ENCODE peak calls at places on chromosomes 7 and 10, in five cellular contexts. W is hepatocyte, U is coronary artery, Y is cardiac muscle cell, Z is AG04450. A is an unnamed sample.

GRCh38 chr10:80290474-80291220 is 1.2 kb upstream of the MAT1A start:
- DNase-seq in W (peak), Z (no peak), U (no peak), Y (no peak), A (no peak)

GRCh38 chr7:100475549-100475948 is 3.5 kb downstream of the TSC22D4 start:
- DNase-seq in Y (no peak), W (peak), U (peak), Z (no peak), A (no peak)

GRCh38 chr10:24363070-24363469 is 154.1 kb downstream of the KIAA1217 start:
- DNase-seq in Z (no peak), W (no peak), Y (peak), U (no peak), A (peak)

GRCh38 chr7:77954773-77955562 is 156.4 kb downstream of the PHTF2 start:
- DNase-seq in W (no peak), Y (peak), U (no peak), Z (peak), A (peak)

GRCh38 chr10:73448384-73448783 is 15.0 kb upstream of the MSS51 start:
- DNase-seq in U (no peak), Z (no peak), W (no peak), Y (peak), A (no peak)

GRCh38 chr7:150321788-150322113 is 1.4 kb upstream of the LRRC61 start:
- DNase-seq in W (no peak), U (peak), Y (no peak), Z (no peak), A (no peak)

GRCh38 chr7:2805213-2806003 is 38.7 kb downstream of the GNA12 start:
- DNase-seq in Y (peak), Z (no peak), U (peak), W (peak), A (no peak)

GRCh38 chr7:84274029-84274638 is 79.5 kb upstream of the SEMA3A start:
- DNase-seq in W (no peak), U (no peak), Y (peak), Z (no peak), A (peak)

GRCh38 chr10:74705361-74705980 is 120.9 kb upstream of the KAT6B start:
- DNase-seq in W (no peak), Y (no peak), Z (no peak), U (no peak), A (no peak)

GRCh38 chr10:114471906-114472873 is 67.9 kb upstream of the AFAP1L2 start:
- DNase-seq in W (peak), U (no peak), Z (no peak), Y (no peak), A (no peak)

GRCh38 chr10:126944191-126944590 is 39.0 kb downstream of the DOCK1 start:
- DNase-seq in Y (no peak), Z (no peak), U (no peak), W (no peak), A (no peak)

GRCh38 chr7:75596727-75597614 is 104.9 kb downstream of the SPDYE5 start:
- DNase-seq in Z (no peak), Y (no peak), W (no peak), U (no peak), A (peak)

GRCh38 chr7:74477188-74477587 is 23.5 kb downstream of the GTF2IRD1 start:
- DNase-seq in U (no peak), Z (no peak), Y (no peak), W (no peak), A (no peak)

GRCh38 chr10:98340946-98341345 is 73.0 kb upstream of the LOXL4 start:
- DNase-seq in Z (no peak), U (no peak), W (no peak), Y (peak), A (peak)

GRCh38 chr7:13077466-13077865 is 390.0 kb downstream of the ARL4A start:
- DNase-seq in U (no peak), W (no peak), Y (peak), Z (no peak), A (peak)

GRCh38 chr7:105926131-105926530 is 36.9 kb upstream of the CDHR3 start:
- DNase-seq in Y (no peak), Z (no peak), W (no peak), U (no peak), A (no peak)

GRCh38 chr10:76583711-76584161 is 1053.9 kb downstream of the KCNMA1 start:
- DNase-seq in W (peak), U (no peak), Z (peak), Y (peak), A (peak)

GRCh38 chr7:156823441-156823840 is 69.5 kb downstream of the LMBR1 start:
- DNase-seq in Z (no peak), Y (peak), U (no peak), W (no peak), A (peak)

GRCh38 chr10:71547290-71547689 is 150.6 kb downstream of the CDH23 start:
- DNase-seq in Y (no peak), W (no peak), U (no peak), Z (no peak), A (peak)

GRCh38 chr10:124728071-124728829 is 15.9 kb downstream of the FAM53B start:
- DNase-seq in Z (no peak), U (no peak), Y (peak), W (no peak), A (peak)

GRCh38 chr7:43148161-43148731 is 35.8 kb downstream of the HECW1 start:
- DNase-seq in W (no peak), U (no peak), Z (no peak), Y (no peak), A (peak)

GRCh38 chr10:5448333-5449048 is 36.1 kb downstream of the NET1 start:
- DNase-seq in W (peak), U (no peak), Z (no peak), Y (no peak), A (no peak)

GRCh38 chr7:2814682-2815522 is 29.2 kb downstream of the GNA12 start:
- DNase-seq in U (peak), Y (no peak), W (peak), Z (no peak), A (peak)

GRCh38 chr10:70912556-70912955 is 24.2 kb upstream of the PCBD1 start:
- DNase-seq in W (no peak), U (no peak), Y (no peak), Z (no peak), A (no peak)

GRCh38 chr7:13907824-13908223 is 81.6 kb downstream of the ETV1 start:
- DNase-seq in Y (no peak), W (no peak), Z (no peak), U (no peak), A (no peak)

GRCh38 chr7:32524631-32525030 is 29.3 kb downstream of the AVL9 start:
- DNase-seq in Y (no peak), U (no peak), Z (no peak), W (no peak), A (no peak)

GRCh38 chr10:36271631-36272340 is 629.7 kb upstream of the FZD8 start:
- DNase-seq in U (no peak), Z (no peak), Y (no peak), W (no peak), A (no peak)

GRCh38 chr7:98291717-98292116 is 10.2 kb downstream of the BRI3 start:
- DNase-seq in W (peak), U (no peak), Y (no peak), Z (no peak), A (no peak)

GRCh38 chr10:110989016-110989415 is 69.6 kb downstream of the SHOC2 start:
- DNase-seq in Z (no peak), Y (no peak), W (no peak), U (no peak), A (peak)

GRCh38 chr10:7085147-7085912 is 325.5 kb downstream of the SFMBT2 start:
- DNase-seq in U (no peak), W (no peak), Z (no peak), Y (no peak), A (no peak)

GRCh38 chr7:22576941-22577927 is 77.2 kb upstream of the STEAP1B start:
- DNase-seq in U (no peak), Y (peak), W (peak), Z (peak), A (peak)

GRCh38 chr10:85648279-85648754 is 718.3 kb downstream of the GRID1 start:
- DNase-seq in Y (no peak), U (no peak), Z (no peak), W (peak), A (peak)

GRCh38 chr10:96910488-96911395 is 78.6 kb downstream of the LCOR start:
- DNase-seq in W (peak), Z (no peak), Y (peak), U (no peak), A (peak)

GRCh38 chr10:4663162-4663992 is 162.6 kb upstream of the AKR1E2 start:
- DNase-seq in W (peak), Y (peak), Z (peak), U (peak), A (peak)

GRCh38 chr7:95691464-95691863 is 80.9 kb upstream of the DYNC1I1 start:
- DNase-seq in W (no peak), U (no peak), Z (no peak), Y (no peak), A (no peak)

GRCh38 chr7:154587812-154588211 is 415.1 kb downstream of the PAXIP1 start:
- DNase-seq in W (no peak), Y (no peak), Z (no peak), U (no peak), A (no peak)

GRCh38 chr7:91089382-91089963 is 174.8 kb upstream of the FZD1 start:
- DNase-seq in Y (peak), Z (no peak), U (no peak), W (peak), A (peak)
- H3K4me3 ChIP-seq in Y (no peak), Z (no peak), U (peak), W (no peak), A (peak)

GRCh38 chr10:104349623-104350142 is 4.0 kb upstream of the CFAP58 start:
- DNase-seq in W (peak), U (no peak), Z (no peak), Y (peak), A (peak)
- H3K4me3 ChIP-seq in W (no peak), U (peak), Z (peak), Y (no peak), A (peak)

DNA sequence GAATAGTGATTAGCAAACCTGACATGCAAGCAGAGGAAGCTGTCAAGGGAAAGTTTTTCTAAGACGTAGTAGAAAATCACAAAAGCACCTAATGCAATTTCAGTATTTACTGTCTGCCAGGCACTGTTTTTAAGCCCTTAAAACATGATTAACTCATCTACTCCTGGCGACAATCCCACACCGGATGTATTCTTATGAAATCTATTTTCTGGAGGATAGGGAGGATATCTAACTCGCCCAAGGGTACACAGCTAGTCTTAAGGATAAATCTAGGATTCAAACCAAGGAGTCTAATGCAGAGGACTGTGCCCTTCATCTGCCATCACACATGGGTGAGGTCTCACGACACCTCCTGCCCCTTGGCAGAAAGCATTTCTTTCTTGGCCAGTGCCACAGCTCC is 47.8 kb upstream of the FIGNL1 start:
- DNase-seq in Y (peak), Z (no peak), U (no peak), W (no peak), A (peak)
- H3K4me3 ChIP-seq in Y (no peak), Z (no peak), U (no peak), W (no peak), A (no peak)

GRCh38 chr10:48600645-48601505 is 4.0 kb downstream of the ARHGAP22 start:
- DNase-seq in U (peak), Y (no peak), Z (no peak), W (no peak), A (no peak)

GRCh38 chr10:48603421-48604038 is 1.3 kb downstream of the ARHGAP22 start:
- DNase-seq in Z (no peak), Y (no peak), U (peak), W (no peak), A (no peak)

GRCh38 chr10:48604039-48604407 is 850 bp downstream of the ARHGAP22 start:
- DNase-seq in Y (no peak), W (no peak), U (peak), Z (no peak), A (no peak)

GRCh38 chr10:48601789-48602188 is 3.1 kb downstream of the ARHGAP22 start:
- DNase-seq in Y (no peak), Z (no peak), W (no peak), U (no peak), A (no peak)

GRCh38 chr10:48602401-48603135 is 2.3 kb downstream of the ARHGAP22 start:
- DNase-seq in Z (no peak), U (peak), W (no peak), Y (no peak), A (no peak)
- H3K4me3 ChIP-seq in Z (peak), U (no peak), W (no peak), Y (no peak), A (no peak)

GRCh38 chr10:44376504-44377099 is 8.3 kb downstream of the CXCL12 start:
- DNase-seq in Z (no peak), Y (no peak), W (no peak), U (no peak), A (no peak)

GRCh38 chr10:44380829-44381600 is 3.9 kb downstream of the CXCL12 start:
- DNase-seq in Z (no peak), W (no peak), Y (no peak), U (peak), A (no peak)

GRCh38 chr10:44377651-44378310 is 7.1 kb downstream of the CXCL12 start:
- DNase-seq in U (no peak), Z (no peak), Y (no peak), W (no peak), A (no peak)

GRCh38 chr10:44379907-44380306 is 5.0 kb downstream of the CXCL12 start:
- DNase-seq in Y (no peak), W (no peak), Z (no peak), U (no peak), A (no peak)

DNA sequence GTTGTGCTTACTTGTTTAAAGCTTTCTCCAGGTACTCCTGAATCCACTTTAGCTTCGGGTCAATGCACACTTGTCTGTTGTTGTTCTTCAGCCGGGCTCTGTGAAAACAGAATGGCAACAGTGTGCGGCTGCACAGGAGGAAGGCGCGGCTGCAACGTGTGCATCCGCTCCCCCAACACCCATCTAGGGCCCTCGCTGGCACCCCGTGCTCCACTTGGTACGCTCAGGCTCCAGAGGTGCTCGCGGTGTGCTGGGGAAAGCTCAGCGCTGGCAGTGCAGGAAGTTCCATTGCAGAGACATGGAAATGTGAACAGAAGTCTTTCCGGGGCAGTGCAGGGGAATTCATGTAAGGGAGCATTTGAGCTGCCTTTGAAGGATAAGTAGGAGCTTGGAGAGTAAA is 6.3 kb downstream of the CXCL12 start:
- DNase-seq in Y (no peak), Z (no peak), U (no peak), W (no peak), A (no peak)
- H3K4me3 ChIP-seq in Y (no peak), Z (no peak), U (no peak), W (no peak), A (no peak)

GRCh38 chr7:128939861-128940410 is 2.2 kb downstream of the IRF5 start:
- DNase-seq in W (no peak), Y (no peak), U (no peak), Z (no peak), A (no peak)

GRCh38 chr7:128937647-128938523 is at the start of gene IRF5:
- DNase-seq in U (no peak), Z (no peak), Y (no peak), W (peak), A (no peak)

GRCh38 chr7:128938524-128939074 is 872 bp downstream of the IRF5 start:
- DNase-seq in U (no peak), W (no peak), Z (no peak), Y (no peak), A (no peak)

GRCh38 chr7:128940494-128941322 is 3.0 kb downstream of the IRF5 start:
- DNase-seq in Z (no peak), U (no peak), W (no peak), Y (no peak), A (no peak)

DNA sequence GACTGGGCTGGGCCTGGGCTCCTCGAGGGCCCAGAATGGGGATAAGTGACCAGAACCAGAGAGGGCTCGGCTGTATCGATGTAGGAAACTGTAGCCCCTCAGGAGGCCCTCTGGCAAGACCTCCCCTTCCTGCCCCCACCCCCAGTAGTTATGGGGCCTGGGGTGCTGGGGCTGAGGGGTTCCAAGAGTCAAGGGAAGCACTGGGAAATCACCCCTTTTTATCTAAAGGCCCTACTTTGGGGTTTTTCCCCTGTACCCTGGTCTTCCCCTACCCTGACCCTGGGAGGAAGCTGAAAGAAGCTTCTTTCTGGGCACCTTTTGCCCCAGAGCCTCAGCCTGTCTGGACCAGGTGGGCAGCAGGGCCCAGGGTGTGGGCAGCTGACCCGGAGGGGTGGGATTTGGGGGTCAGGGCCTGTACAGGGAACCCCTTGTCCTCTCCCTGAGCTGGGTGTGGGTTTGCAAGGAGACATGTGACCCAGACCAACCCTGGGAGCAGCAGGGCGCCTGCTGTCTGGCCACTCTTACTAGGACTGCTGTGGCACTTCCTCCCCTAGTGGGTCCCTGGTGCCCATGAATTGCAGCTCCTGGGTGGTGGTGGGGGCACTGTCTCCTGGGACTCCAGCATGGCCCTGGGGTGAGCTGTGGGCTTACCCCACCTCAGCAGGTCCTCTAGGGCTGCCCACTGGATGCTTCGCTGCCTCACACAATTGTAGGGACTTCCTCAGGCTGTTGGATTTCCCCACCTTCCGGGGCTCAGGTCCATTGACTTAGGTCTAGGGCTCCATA is 1.5 kb downstream of the IRF5 start:
- DNase-seq in W (no peak), Z (no peak), Y (no peak), U (no peak), A (no peak)
- H3K4me3 ChIP-seq in W (no peak), Z (no peak), Y (no peak), U (peak), A (no peak)

GRCh38 chr10:100670828-100671479 is 74.4 kb upstream of the PAX2 start:
- DNase-seq in W (peak), U (no peak), Z (no peak), Y (peak), A (peak)
- H3K4me3 ChIP-seq in W (no peak), U (peak), Z (no peak), Y (no peak), A (no peak)

GRCh38 chr10:13518076-13518692 is 10.6 kb downstream of the BEND7 start:
- DNase-seq in U (no peak), Z (no peak), Y (peak), W (peak), A (peak)
- H3K4me3 ChIP-seq in U (no peak), Z (no peak), Y (no peak), W (no peak), A (no peak)

DNA sequence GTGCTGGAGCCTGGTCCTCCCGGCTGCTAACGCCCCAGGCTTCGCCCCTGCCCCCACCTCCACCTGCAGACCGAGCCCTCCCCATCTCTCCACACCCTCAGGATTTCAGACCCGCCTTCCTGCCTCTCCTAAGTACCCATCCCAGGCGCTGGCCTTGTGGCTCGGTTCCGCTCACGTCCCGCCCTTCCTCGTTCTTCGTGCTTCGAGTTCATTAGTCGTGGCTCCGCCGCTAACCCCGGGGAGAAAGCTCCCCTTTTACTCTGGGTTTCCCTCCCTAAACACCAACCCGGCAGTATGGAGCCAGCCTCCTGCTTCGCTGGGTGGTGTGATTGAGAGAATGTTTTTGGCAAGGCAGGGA is 11.2 kb downstream of the EMX2 start:
- DNase-seq in W (no peak), Y (no peak), U (no peak), Z (no peak), A (no peak)
- H3K4me3 ChIP-seq in W (no peak), Y (no peak), U (no peak), Z (no peak), A (no peak)